ENCODE peak calls at places on chromosomes 12 and 14, in eight cellular contexts. C is H1, G is OCI-LY7, D is pancreas, T is RWPE1, Y is neuronal stem cell, L is AG04450, R is transverse colon. K is an unnamed sample.

GRCh38 chr14:26636571-26636970 is 38.7 kb upstream of the NOVA1 start:
- DNase-seq in C (no peak), G (no peak), D (no peak), T (no peak), Y (no peak), L (no peak), R (no peak), K (no peak)

GRCh38 chr12:82972624-82973023 is 285.9 kb downstream of the TMTC2 start:
- DNase-seq in C (no peak), G (no peak), D (no peak), T (no peak), Y (no peak), L (no peak), R (no peak), K (no peak)

GRCh38 chr14:21385170-21385904 is 1.5 kb upstream of the SUPT16H start:
- DNase-seq in C (no peak), G (peak), D (no peak), T (no peak), Y (no peak), L (no peak), R (no peak), K (no peak)

GRCh38 chr12:1206118-1206734 is 215.2 kb downstream of the ERC1 start:
- DNase-seq in C (no peak), G (peak), D (no peak), T (no peak), Y (no peak), L (no peak), R (no peak), K (no peak)

GRCh38 chr12:53990311-53991076 is 5.5 kb downstream of the HOXC10 start:
- DNase-seq in C (no peak), G (no peak), D (no peak), T (no peak), Y (no peak), L (no peak), R (no peak), K (no peak)

GRCh38 chr12:30794591-30795409 is 40.0 kb upstream of the CAPRIN2 start:
- DNase-seq in C (no peak), G (no peak), D (no peak), T (peak), Y (peak), L (no peak), R (no peak), K (no peak)

GRCh38 chr14:76456200-76456599 is 80.3 kb downstream of the ESRRB start:
- DNase-seq in C (peak), G (peak), D (no peak), T (peak), Y (peak), L (no peak), R (no peak), K (no peak)

GRCh38 chr12:79983969-79984629 is 49.2 kb upstream of the PPP1R12A start:
- DNase-seq in C (no peak), G (no peak), D (no peak), T (peak), Y (no peak), L (no peak), R (no peak), K (no peak)

GRCh38 chr12:1575799-1576401 is 18.5 kb downstream of the FBXL14 start:
- DNase-seq in C (no peak), G (no peak), D (no peak), T (no peak), Y (no peak), L (no peak), R (no peak), K (no peak)

GRCh38 chr14:92719890-92720323 is 28.5 kb downstream of the LGMN start:
- DNase-seq in C (no peak), G (no peak), D (no peak), T (no peak), Y (no peak), L (no peak), R (peak), K (no peak)

GRCh38 chr14:101541063-101541462 is 20.2 kb upstream of the DIO3 start:
- DNase-seq in C (no peak), G (no peak), D (no peak), T (no peak), Y (no peak), L (no peak), R (no peak), K (no peak)
- H3K27ac ChIP-seq in C (no peak), G (no peak), D (no peak), T (no peak), Y (no peak), L (no peak), R (no peak), K (no peak)

GRCh38 chr12:103966736-103967135 is 1.1 kb downstream of the TDG start:
- DNase-seq in C (no peak), G (no peak), D (no peak), T (no peak), Y (no peak), L (no peak), R (no peak), K (no peak)
- H3K27ac ChIP-seq in C (peak), G (peak), D (no peak), T (no peak), Y (no peak), L (no peak), R (peak), K (no peak)

GRCh38 chr12:58342736-58343135 is 401.4 kb downstream of the ATP23 start:
- DNase-seq in C (no peak), G (no peak), D (no peak), T (no peak), Y (no peak), L (no peak), R (no peak), K (no peak)
- H3K27ac ChIP-seq in C (no peak), G (no peak), D (no peak), T (no peak), Y (no peak), L (no peak), R (peak), K (no peak)

DNA sequence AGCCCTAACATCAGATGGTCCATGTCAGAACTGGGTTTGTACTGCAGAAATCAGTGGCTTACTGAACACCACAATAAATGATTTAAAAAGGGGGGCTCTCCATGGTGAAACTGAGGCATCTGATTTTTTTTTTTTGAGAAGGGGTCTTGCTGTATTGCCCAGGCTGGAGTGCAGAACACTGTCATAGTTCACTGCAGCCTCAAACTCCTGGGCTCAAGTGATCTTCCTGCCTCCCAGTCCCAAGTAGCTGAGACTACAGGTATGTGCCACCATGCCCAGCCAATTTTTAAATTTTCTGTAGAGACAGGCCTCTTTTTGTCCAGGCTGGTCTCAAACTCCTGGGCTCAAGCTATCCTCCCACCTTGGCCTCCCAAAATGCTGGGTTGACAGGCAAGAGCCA is 57.4 kb downstream of the RFLNA start:
- DNase-seq in C (no peak), G (no peak), D (no peak), T (no peak), Y (no peak), L (no peak), R (no peak), K (no peak)
- H3K27ac ChIP-seq in C (no peak), G (no peak), D (no peak), T (peak), Y (no peak), L (no peak), R (peak), K (no peak)

GRCh38 chr14:100730530-100730929 is 3.8 kb downstream of the DLK1 start:
- DNase-seq in C (no peak), G (no peak), D (no peak), T (no peak), Y (no peak), L (no peak), R (no peak), K (no peak)
- H3K27ac ChIP-seq in C (no peak), G (no peak), D (no peak), T (no peak), Y (peak), L (no peak), R (no peak), K (no peak)

GRCh38 chr14:69789118-69789640 is 7.9 kb downstream of the SLC10A1 start:
- DNase-seq in C (no peak), G (no peak), D (no peak), T (peak), Y (no peak), L (no peak), R (no peak), K (no peak)
- H3K27ac ChIP-seq in C (no peak), G (no peak), D (no peak), T (no peak), Y (no peak), L (no peak), R (no peak), K (no peak)

GRCh38 chr14:65482769-65483438 is 70.4 kb downstream of the FUT8 start:
- DNase-seq in C (no peak), G (no peak), D (no peak), T (no peak), Y (no peak), L (no peak), R (no peak), K (no peak)
- H3K27ac ChIP-seq in C (no peak), G (no peak), D (no peak), T (no peak), Y (peak), L (no peak), R (no peak), K (no peak)

GRCh38 chr14:73227812-73228781 is 9.2 kb upstream of the PAPLN start:
- DNase-seq in C (no peak), G (no peak), D (no peak), T (peak), Y (no peak), L (peak), R (peak), K (no peak)
- H3K27ac ChIP-seq in C (no peak), G (no peak), D (no peak), T (peak), Y (no peak), L (peak), R (peak), K (peak)

DNA sequence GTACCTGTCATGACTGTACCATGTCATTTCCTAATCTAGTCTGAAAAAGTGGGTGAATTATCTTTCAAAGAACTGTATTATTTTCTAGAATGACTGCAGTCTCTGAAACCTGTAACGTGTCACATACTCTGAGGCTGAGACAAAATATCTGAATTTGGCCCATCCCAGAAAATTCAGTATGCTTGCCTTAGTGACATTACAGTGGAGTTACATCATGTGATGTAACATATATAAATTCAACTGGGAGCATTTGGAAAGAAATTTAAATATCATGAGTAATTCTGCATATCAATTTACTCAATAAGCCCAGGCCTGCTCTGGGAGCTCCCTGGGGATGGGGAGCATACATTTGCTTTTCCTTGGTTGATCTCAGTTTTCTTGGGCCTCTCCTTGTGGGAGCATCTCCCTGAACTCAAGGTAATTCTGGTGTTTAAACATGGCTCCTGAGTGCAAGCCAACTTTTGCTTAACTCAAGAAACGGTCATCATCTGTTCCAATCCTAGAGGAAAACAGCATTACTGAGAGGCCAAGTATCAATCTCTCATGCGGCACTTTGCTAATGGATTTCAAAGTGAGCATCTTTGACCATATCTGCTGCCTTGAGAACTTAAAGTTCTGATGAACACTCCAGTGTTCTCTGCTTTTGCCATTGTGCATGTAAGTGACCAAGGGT is 54.4 kb downstream of the AKAP6 start:
- DNase-seq in C (no peak), G (no peak), D (no peak), T (no peak), Y (no peak), L (no peak), R (no peak), K (no peak)
- H3K27ac ChIP-seq in C (no peak), G (no peak), D (no peak), T (no peak), Y (no peak), L (no peak), R (no peak), K (no peak)

GRCh38 chr12:124633269-124633953 is 66.0 kb upstream of the NCOR2 start:
- DNase-seq in C (no peak), G (no peak), D (no peak), T (peak), Y (no peak), L (no peak), R (peak), K (no peak)
- H3K27ac ChIP-seq in C (no peak), G (no peak), D (no peak), T (peak), Y (no peak), L (peak), R (no peak), K (no peak)

K was measured in caudate nucleus.